ENCODE peak calls at places on chromosomes 3 and 15, in nine cellular contexts. One of them, this sample, is unnamed.

GRCh38 chr15:80750591-80750990 is 28.6 kb upstream of the CEMIP start:
- DNase-seq in foreskin keratinocyte: no peak
- DNase-seq in NCI-H1092 treated with DMSO at 0.1 percent for 48 hours: no peak
- DNase-seq in AG04449: no peak
- DNase-seq in AG08395: no peak
- DNase-seq in left colon: no peak
- DNase-seq in mucosa of gallbladder: no peak
- DNase-seq in progenitor cell of endocrine pancreas: no peak
- DNase-seq in NCI-H748 treated with DMSO at 0.1 percent for 48 hours: no peak
- DNase-seq in this sample: no peak

GRCh38 chr15:26967719-26968269 is 3.2 kb upstream of the GABRG3 start:
- DNase-seq in progenitor cell of endocrine pancreas: peak
- DNase-seq in left colon: no peak
- DNase-seq in NCI-H1092 treated with DMSO at 0.1 percent for 48 hours: peak
- DNase-seq in foreskin keratinocyte: no peak
- DNase-seq in AG08395: peak
- DNase-seq in AG04449: no peak
- DNase-seq in mucosa of gallbladder: no peak
- DNase-seq in NCI-H748 treated with DMSO at 0.1 percent for 48 hours: no peak
- DNase-seq in this sample: no peak

GRCh38 chr15:100463515-100463914 is 65.2 kb downstream of the CERS3 start:
- DNase-seq in NCI-H748 treated with DMSO at 0.1 percent for 48 hours: no peak
- DNase-seq in AG08395: no peak
- DNase-seq in mucosa of gallbladder: no peak
- DNase-seq in left colon: no peak
- DNase-seq in progenitor cell of endocrine pancreas: no peak
- DNase-seq in foreskin keratinocyte: no peak
- DNase-seq in AG04449: no peak
- DNase-seq in NCI-H1092 treated with DMSO at 0.1 percent for 48 hours: no peak
- DNase-seq in this sample: no peak

GRCh38 chr3:150544040-150544439 is 2.3 kb downstream of the SERP1 start:
- DNase-seq in AG08395: peak
- DNase-seq in left colon: no peak
- DNase-seq in NCI-H1092 treated with DMSO at 0.1 percent for 48 hours: no peak
- DNase-seq in mucosa of gallbladder: no peak
- DNase-seq in foreskin keratinocyte: no peak
- DNase-seq in AG04449: peak
- DNase-seq in progenitor cell of endocrine pancreas: no peak
- DNase-seq in NCI-H748 treated with DMSO at 0.1 percent for 48 hours: no peak
- DNase-seq in this sample: no peak

GRCh38 chr15:52808441-52808840 is 18.3 kb upstream of the ONECUT1 start:
- DNase-seq in NCI-H1092 treated with DMSO at 0.1 percent for 48 hours: no peak
- DNase-seq in left colon: no peak
- DNase-seq in AG08395: no peak
- DNase-seq in mucosa of gallbladder: no peak
- DNase-seq in AG04449: no peak
- DNase-seq in NCI-H748 treated with DMSO at 0.1 percent for 48 hours: no peak
- DNase-seq in foreskin keratinocyte: no peak
- DNase-seq in progenitor cell of endocrine pancreas: no peak
- DNase-seq in this sample: no peak

GRCh38 chr3:69204315-69204957 is 82.0 kb upstream of the LMOD3 start:
- DNase-seq in AG04449: no peak
- DNase-seq in progenitor cell of endocrine pancreas: no peak
- DNase-seq in mucosa of gallbladder: no peak
- DNase-seq in left colon: no peak
- DNase-seq in NCI-H1092 treated with DMSO at 0.1 percent for 48 hours: no peak
- DNase-seq in AG08395: no peak
- DNase-seq in NCI-H748 treated with DMSO at 0.1 percent for 48 hours: no peak
- DNase-seq in foreskin keratinocyte: peak
- DNase-seq in this sample: no peak

GRCh38 chr3:159237221-159237620 is 435.4 kb downstream of the MFSD1 start:
- DNase-seq in NCI-H748 treated with DMSO at 0.1 percent for 48 hours: no peak
- DNase-seq in foreskin keratinocyte: no peak
- DNase-seq in NCI-H1092 treated with DMSO at 0.1 percent for 48 hours: no peak
- DNase-seq in mucosa of gallbladder: no peak
- DNase-seq in AG04449: no peak
- DNase-seq in AG08395: no peak
- DNase-seq in progenitor cell of endocrine pancreas: no peak
- DNase-seq in left colon: no peak
- DNase-seq in this sample: no peak

GRCh38 chr3:49757197-49757596 is 29.1 kb downstream of the IP6K1 start:
- DNase-seq in AG08395: no peak
- DNase-seq in progenitor cell of endocrine pancreas: no peak
- DNase-seq in mucosa of gallbladder: no peak
- DNase-seq in foreskin keratinocyte: no peak
- DNase-seq in left colon: no peak
- DNase-seq in NCI-H1092 treated with DMSO at 0.1 percent for 48 hours: no peak
- DNase-seq in NCI-H748 treated with DMSO at 0.1 percent for 48 hours: no peak
- DNase-seq in AG04449: no peak
- DNase-seq in this sample: no peak

GRCh38 chr3:168049366-168049974 is 46.3 kb downstream of the GOLIM4 start:
- DNase-seq in AG04449: no peak
- DNase-seq in mucosa of gallbladder: peak
- DNase-seq in progenitor cell of endocrine pancreas: no peak
- DNase-seq in NCI-H1092 treated with DMSO at 0.1 percent for 48 hours: peak
- DNase-seq in left colon: no peak
- DNase-seq in NCI-H748 treated with DMSO at 0.1 percent for 48 hours: no peak
- DNase-seq in AG08395: peak
- DNase-seq in foreskin keratinocyte: no peak
- DNase-seq in this sample: peak

GRCh38 chr15:71715914-71716313 is 94.4 kb upstream of the NR2E3 start:
- DNase-seq in NCI-H1092 treated with DMSO at 0.1 percent for 48 hours: no peak
- DNase-seq in left colon: no peak
- DNase-seq in NCI-H748 treated with DMSO at 0.1 percent for 48 hours: no peak
- DNase-seq in AG04449: no peak
- DNase-seq in AG08395: no peak
- DNase-seq in mucosa of gallbladder: no peak
- DNase-seq in progenitor cell of endocrine pancreas: no peak
- DNase-seq in foreskin keratinocyte: no peak
- DNase-seq in this sample: no peak

GRCh38 chr3:88985491-88985890 is 121.9 kb upstream of the EPHA3 start:
- DNase-seq in left colon: no peak
- DNase-seq in AG04449: no peak
- DNase-seq in mucosa of gallbladder: no peak
- DNase-seq in NCI-H748 treated with DMSO at 0.1 percent for 48 hours: no peak
- DNase-seq in progenitor cell of endocrine pancreas: no peak
- DNase-seq in foreskin keratinocyte: no peak
- DNase-seq in AG08395: no peak
- DNase-seq in NCI-H1092 treated with DMSO at 0.1 percent for 48 hours: no peak
- DNase-seq in this sample: no peak

GRCh38 chr3:127452321-127452821 is 138.2 kb downstream of the TPRA1 start:
- DNase-seq in mucosa of gallbladder: no peak
- DNase-seq in AG08395: no peak
- DNase-seq in NCI-H748 treated with DMSO at 0.1 percent for 48 hours: no peak
- DNase-seq in progenitor cell of endocrine pancreas: no peak
- DNase-seq in NCI-H1092 treated with DMSO at 0.1 percent for 48 hours: no peak
- DNase-seq in foreskin keratinocyte: no peak
- DNase-seq in left colon: no peak
- DNase-seq in AG04449: no peak
- DNase-seq in this sample: no peak

GRCh38 chr3:60355825-60356224 is 895.4 kb downstream of the FHIT start:
- DNase-seq in mucosa of gallbladder: no peak
- DNase-seq in NCI-H1092 treated with DMSO at 0.1 percent for 48 hours: no peak
- DNase-seq in NCI-H748 treated with DMSO at 0.1 percent for 48 hours: peak
- DNase-seq in left colon: no peak
- DNase-seq in AG04449: no peak
- DNase-seq in progenitor cell of endocrine pancreas: no peak
- DNase-seq in foreskin keratinocyte: no peak
- DNase-seq in AG08395: no peak
- DNase-seq in this sample: no peak

GRCh38 chr3:52398670-52399081 is 46.2 kb downstream of the SEMA3G start:
- DNase-seq in progenitor cell of endocrine pancreas: no peak
- DNase-seq in left colon: no peak
- DNase-seq in NCI-H748 treated with DMSO at 0.1 percent for 48 hours: no peak
- DNase-seq in AG08395: no peak
- DNase-seq in mucosa of gallbladder: no peak
- DNase-seq in NCI-H1092 treated with DMSO at 0.1 percent for 48 hours: no peak
- DNase-seq in foreskin keratinocyte: no peak
- DNase-seq in AG04449: no peak
- DNase-seq in this sample: no peak

GRCh38 chr3:79881431-79881830 is 113.6 kb upstream of the ROBO1 start:
- DNase-seq in left colon: no peak
- DNase-seq in NCI-H748 treated with DMSO at 0.1 percent for 48 hours: no peak
- DNase-seq in AG08395: no peak
- DNase-seq in mucosa of gallbladder: no peak
- DNase-seq in AG04449: no peak
- DNase-seq in NCI-H1092 treated with DMSO at 0.1 percent for 48 hours: no peak
- DNase-seq in foreskin keratinocyte: no peak
- DNase-seq in progenitor cell of endocrine pancreas: no peak
- DNase-seq in this sample: no peak

GRCh38 chr3:192514754-192515660 is 212.3 kb downstream of the FGF12 start:
- DNase-seq in progenitor cell of endocrine pancreas: peak
- DNase-seq in left colon: peak
- DNase-seq in mucosa of gallbladder: peak
- DNase-seq in NCI-H748 treated with DMSO at 0.1 percent for 48 hours: peak
- DNase-seq in foreskin keratinocyte: no peak
- DNase-seq in NCI-H1092 treated with DMSO at 0.1 percent for 48 hours: peak
- DNase-seq in AG04449: no peak
- DNase-seq in AG08395: no peak
- DNase-seq in this sample: no peak

GRCh38 chr15:64000183-64000710 is 46.0 kb downstream of the DAPK2 start:
- DNase-seq in AG08395: peak
- DNase-seq in left colon: no peak
- DNase-seq in NCI-H1092 treated with DMSO at 0.1 percent for 48 hours: no peak
- DNase-seq in NCI-H748 treated with DMSO at 0.1 percent for 48 hours: no peak
- DNase-seq in foreskin keratinocyte: no peak
- DNase-seq in mucosa of gallbladder: no peak
- DNase-seq in progenitor cell of endocrine pancreas: no peak
- DNase-seq in AG04449: no peak
- DNase-seq in this sample: no peak

GRCh38 chr15:86059851-86060250 is 19.8 kb upstream of the AGBL1 start:
- DNase-seq in mucosa of gallbladder: no peak
- DNase-seq in progenitor cell of endocrine pancreas: no peak
- DNase-seq in foreskin keratinocyte: no peak
- DNase-seq in NCI-H748 treated with DMSO at 0.1 percent for 48 hours: no peak
- DNase-seq in NCI-H1092 treated with DMSO at 0.1 percent for 48 hours: no peak
- DNase-seq in left colon: no peak
- DNase-seq in AG08395: no peak
- DNase-seq in AG04449: no peak
- DNase-seq in this sample: no peak

GRCh38 chr3:122310361-122310760 is 14.7 kb upstream of the CSTA start:
- DNase-seq in NCI-H1092 treated with DMSO at 0.1 percent for 48 hours: no peak
- DNase-seq in progenitor cell of endocrine pancreas: no peak
- DNase-seq in NCI-H748 treated with DMSO at 0.1 percent for 48 hours: no peak
- DNase-seq in AG04449: no peak
- DNase-seq in AG08395: no peak
- DNase-seq in foreskin keratinocyte: peak
- DNase-seq in mucosa of gallbladder: no peak
- DNase-seq in left colon: no peak
- DNase-seq in this sample: no peak

GRCh38 chr15:45276851-45277250 is 24.8 kb downstream of the SLC28A2 start:
- DNase-seq in mucosa of gallbladder: no peak
- DNase-seq in AG04449: no peak
- DNase-seq in AG08395: peak
- DNase-seq in NCI-H748 treated with DMSO at 0.1 percent for 48 hours: peak
- DNase-seq in foreskin keratinocyte: no peak
- DNase-seq in progenitor cell of endocrine pancreas: no peak
- DNase-seq in NCI-H1092 treated with DMSO at 0.1 percent for 48 hours: peak
- DNase-seq in left colon: no peak
- DNase-seq in this sample: no peak

GRCh38 chr15:73691398-73691797 is 7.2 kb downstream of the CD276 start:
- DNase-seq in NCI-H1092 treated with DMSO at 0.1 percent for 48 hours: no peak
- DNase-seq in AG04449: no peak
- DNase-seq in AG08395: peak
- DNase-seq in NCI-H748 treated with DMSO at 0.1 percent for 48 hours: no peak
- DNase-seq in progenitor cell of endocrine pancreas: no peak
- DNase-seq in mucosa of gallbladder: peak
- DNase-seq in left colon: peak
- DNase-seq in foreskin keratinocyte: peak
- DNase-seq in this sample: no peak

GRCh38 chr3:100869787-100870186 is 123.4 kb downstream of the ABI3BP start:
- DNase-seq in foreskin keratinocyte: no peak
- DNase-seq in progenitor cell of endocrine pancreas: no peak
- DNase-seq in AG08395: peak
- DNase-seq in mucosa of gallbladder: no peak
- DNase-seq in left colon: no peak
- DNase-seq in AG04449: peak
- DNase-seq in NCI-H748 treated with DMSO at 0.1 percent for 48 hours: no peak
- DNase-seq in NCI-H1092 treated with DMSO at 0.1 percent for 48 hours: no peak
- DNase-seq in this sample: no peak

GRCh38 chr3:36991923-36992805 is 767 bp downstream of the EPM2AIP1 start:
- DNase-seq in AG08395: peak
- DNase-seq in left colon: peak
- DNase-seq in NCI-H748 treated with DMSO at 0.1 percent for 48 hours: no peak
- DNase-seq in progenitor cell of endocrine pancreas: no peak
- DNase-seq in foreskin keratinocyte: peak
- DNase-seq in NCI-H1092 treated with DMSO at 0.1 percent for 48 hours: no peak
- DNase-seq in mucosa of gallbladder: no peak
- DNase-seq in AG04449: peak
- DNase-seq in this sample: peak

GRCh38 chr3:65551945-65552344 is 486.8 kb downstream of the MAGI1 start:
- DNase-seq in mucosa of gallbladder: no peak
- DNase-seq in progenitor cell of endocrine pancreas: no peak
- DNase-seq in NCI-H748 treated with DMSO at 0.1 percent for 48 hours: peak
- DNase-seq in AG04449: no peak
- DNase-seq in left colon: no peak
- DNase-seq in foreskin keratinocyte: no peak
- DNase-seq in NCI-H1092 treated with DMSO at 0.1 percent for 48 hours: peak
- DNase-seq in AG08395: no peak
- DNase-seq in this sample: no peak

This sample was measured in AG04450.